ENCODE peak calls at places on chromosomes 11 and 22, in eight cellular contexts. T is endothelial cell, U is hepatocyte, E is hypothalamus, H is caudate nucleus, J is fibroblast of pulmonary artery, O is GM10248, L is pancreas. Y is an unnamed sample.
A peak's percentile ranks its signal among the peaks of the same experiment; 100 is the strongest.

GRCh38 chr11:57777969-57778317 is 16.3 kb downstream of the CTNND1 start:
- DNase-seq in T (no peak), U (peak; percentile 76), E (no peak), H (no peak), J (peak; percentile 55), O (no peak), L (no peak), Y (no peak)

GRCh38 chr22:22753526-22754267 is 109.3 kb downstream of the GGTLC2 start:
- DNase-seq in T (peak; percentile 77), U (peak; percentile 76), E (no peak), H (no peak), J (peak; percentile 51), O (peak; percentile 87), L (no peak), Y (peak; percentile 88)

GRCh38 chr22:44025171-44026065 is 1.3 kb downstream of the PARVB start:
- DNase-seq in T (no peak), U (no peak), E (no peak), H (no peak), J (no peak), O (peak; percentile 91), L (no peak), Y (peak; percentile 85)

GRCh38 chr11:62710001-62710345 is 2.5 kb downstream of the GNG3 start:
- DNase-seq in T (no peak), U (peak; percentile 30), E (no peak), H (no peak), J (peak; percentile 31), O (no peak), L (no peak), Y (peak; percentile 86)

GRCh38 chr11:8442301-8442700 is 151.7 kb downstream of the STK33 start:
- DNase-seq in T (no peak), U (peak; percentile 4), E (no peak), H (no peak), J (no peak), O (no peak), L (no peak), Y (no peak)

GRCh38 chr11:76706667-76707066 is 36.1 kb upstream of the LRRC32 start:
- DNase-seq in T (no peak), U (no peak), E (no peak), H (no peak), J (no peak), O (no peak), L (no peak), Y (no peak)

GRCh38 chr11:18312663-18313420 is 9.1 kb downstream of the HPS5 start:
- DNase-seq in T (no peak), U (no peak), E (no peak), H (no peak), J (peak; percentile 75), O (no peak), L (no peak), Y (no peak)

GRCh38 chr22:41356430-41357028 is 25.2 kb upstream of the TEF start:
- DNase-seq in T (no peak), U (no peak), E (no peak), H (no peak), J (no peak), O (no peak), L (no peak), Y (no peak)

GRCh38 chr22:27107824-27108223 is 450.4 kb downstream of the MIAT start:
- DNase-seq in T (no peak), U (peak; percentile 82), E (no peak), H (no peak), J (peak; percentile 88), O (no peak), L (peak; percentile 75), Y (peak; percentile 63)

GRCh38 chr11:95688015-95688414 is 101.6 kb downstream of the FAM76B start:
- DNase-seq in T (no peak), U (no peak), E (no peak), H (no peak), J (no peak), O (no peak), L (no peak), Y (no peak)

GRCh38 chr11:65653229-65654225 is 9.2 kb downstream of the RELA start:
- DNase-seq in T (no peak), U (peak; percentile 34), E (no peak), H (no peak), J (peak; percentile 17), O (no peak), L (no peak), Y (no peak)

GRCh38 chr11:9859491-9860305 is 195.8 kb downstream of the SWAP70 start:
- DNase-seq in T (no peak), U (no peak), E (no peak), H (no peak), J (peak; percentile 29), O (no peak), L (no peak), Y (no peak)

GRCh38 chr22:30197389-30197788 is 49.2 kb downstream of the LIF start:
- DNase-seq in T (no peak), U (no peak), E (no peak), H (no peak), J (no peak), O (no peak), L (no peak), Y (no peak)

GRCh38 chr11:69888671-69889076 is 69.5 kb upstream of the FGF3 start:
- DNase-seq in T (peak; percentile 83), U (peak; percentile 81), E (no peak), H (no peak), J (peak; percentile 65), O (peak; percentile 84), L (peak; percentile 75), Y (peak; percentile 95)

GRCh38 chr22:34850010-34850409 is 215.9 kb upstream of the ISX start:
- DNase-seq in T (no peak), U (no peak), E (no peak), H (no peak), J (no peak), O (no peak), L (no peak), Y (no peak)

GRCh38 chr11:77101043-77101537 is 1.6 kb upstream of the OMP start:
- DNase-seq in T (no peak), U (no peak), E (no peak), H (no peak), J (peak; percentile 46), O (peak; percentile 50), L (no peak), Y (peak; percentile 84)

GRCh38 chr22:38097557-38098409 is 12.7 kb downstream of the BAIAP2L2 start:
- DNase-seq in T (peak; percentile 72), U (no peak), E (no peak), H (no peak), J (peak; percentile 40), O (no peak), L (peak; percentile 36), Y (no peak)

GRCh38 chr22:36855478-36855877 is 5.3 kb upstream of the NCF4 start:
- DNase-seq in T (no peak), U (no peak), E (no peak), H (no peak), J (no peak), O (no peak), L (no peak), Y (no peak)

GRCh38 chr11:3865388-3866193 is 10.1 kb downstream of the STIM1 start:
- DNase-seq in T (no peak), U (no peak), E (no peak), H (no peak), J (peak; percentile 83), O (no peak), L (no peak), Y (peak; percentile 89)

GRCh38 chr11:131674051-131674755 is 303.8 kb downstream of the NTM start:
- DNase-seq in T (peak; percentile 81), U (peak; percentile 92), E (peak; percentile 41), H (peak; percentile 68), J (peak; percentile 78), O (peak; percentile 75), L (peak; percentile 86), Y (peak; percentile 79)

GRCh38 chr11:79200398-79201070 is 240.3 kb downstream of the TENM4 start:
- DNase-seq in T (no peak), U (no peak), E (no peak), H (no peak), J (no peak), O (no peak), L (no peak), Y (no peak)

GRCh38 chr11:57069942-57070341 is 81.2 kb downstream of the OR5AK2 start:
- DNase-seq in T (no peak), U (no peak), E (no peak), H (no peak), J (peak; percentile 61), O (no peak), L (no peak), Y (no peak)

GRCh38 chr11:36460220-36460619 is 49.9 kb downstream of the TRAF6 start:
- DNase-seq in T (no peak), U (no peak), E (no peak), H (no peak), J (no peak), O (no peak), L (no peak), Y (no peak)

GRCh38 chr22:17149073-17149815 is 9.8 kb downstream of the HDHD5 start:
- DNase-seq in T (no peak), U (peak; percentile 46), E (no peak), H (no peak), J (no peak), O (no peak), L (no peak), Y (no peak)

GRCh38 chr11:60934091-60934789 is 10.0 kb downstream of the TMEM132A start:
- DNase-seq in T (no peak), U (no peak), E (no peak), H (no peak), J (no peak), O (no peak), L (no peak), Y (no peak)

GRCh38 chr11:37422511-37422910 is 824.5 kb upstream of the RAG2 start:
- DNase-seq in T (no peak), U (no peak), E (no peak), H (no peak), J (no peak), O (no peak), L (no peak), Y (no peak)

GRCh38 chr11:133895551-133895950 is 50.2 kb upstream of the SPATA19 start:
- DNase-seq in T (no peak), U (no peak), E (no peak), H (no peak), J (no peak), O (no peak), L (peak; percentile 22), Y (no peak)

GRCh38 chr11:627273-627585 is 248 bp upstream of the SCT start:
- DNase-seq in T (no peak), U (no peak), E (no peak), H (no peak), J (no peak), O (no peak), L (peak; percentile 56), Y (no peak)

GRCh38 chr11:35373284-35373933 is 45.9 kb downstream of the SLC1A2 start:
- DNase-seq in T (no peak), U (peak; percentile 58), E (no peak), H (no peak), J (no peak), O (no peak), L (no peak), Y (no peak)

GRCh38 chr22:19001204-19001603 is 65.1 kb upstream of the PRODH start:
- DNase-seq in T (no peak), U (no peak), E (no peak), H (no peak), J (no peak), O (no peak), L (no peak), Y (no peak)

GRCh38 chr11:66264893-66265292 is 3.5 kb upstream of the RAB1B start:
- DNase-seq in T (no peak), U (no peak), E (no peak), H (no peak), J (no peak), O (no peak), L (peak; percentile 67), Y (peak; percentile 13)

GRCh38 chr11:116240661-116241060 is 532.1 kb downstream of the BUD13 start:
- DNase-seq in T (no peak), U (no peak), E (no peak), H (no peak), J (peak; percentile 1), O (no peak), L (no peak), Y (no peak)

GRCh38 chr22:20545681-20546521 is 38.5 kb downstream of the MED15 start:
- DNase-seq in T (no peak), U (no peak), E (no peak), H (no peak), J (no peak), O (no peak), L (no peak), Y (peak; percentile 29)

GRCh38 chr22:50733521-50734342 is 4.3 kb upstream of the ACR start:
- DNase-seq in T (peak; percentile 9), U (no peak), E (peak; percentile 42), H (no peak), J (peak; percentile 14), O (no peak), L (no peak), Y (no peak)

Y was measured in OCI-M1.